ENCODE peak calls at places on chromosome 10, in eight cellular contexts. V, L, H, M, U, D, Y and R are unnamed samples.

GRCh38 chr10:103021897-103022286 is 103.8 kb downstream of the CNNM2 start:
- DNase-seq in M (no peak), H (no peak), U (no peak), Y (no peak), L (no peak), V (no peak), D (no peak), R (peak; percentile 79)

GRCh38 chr10:29324220-29324831 is 35.5 kb downstream of the LYZL1 start:
- DNase-seq in H (peak; percentile 51), M (no peak), U (no peak), Y (no peak), V (no peak), L (no peak), D (no peak), R (no peak)

GRCh38 chr10:45443101-45444009 is 69.3 kb downstream of the ALOX5 start:
- DNase-seq in M (no peak), D (no peak), U (no peak), Y (no peak), V (no peak), H (no peak), L (no peak), R (no peak)

GRCh38 chr10:16581202-16581601 is 59.5 kb upstream of the C1QL3 start:
- DNase-seq in Y (no peak), U (no peak), M (no peak), D (no peak), L (no peak), V (no peak), H (no peak), R (no peak)

GRCh38 chr10:132641966-132642731 is 104.6 kb downstream of the INPP5A start:
- DNase-seq in Y (no peak), V (no peak), L (no peak), D (no peak), U (no peak), H (peak; percentile 28), M (no peak), R (no peak)

GRCh38 chr10:108970016-108970415 is 953.3 kb downstream of the XPNPEP1 start:
- DNase-seq in H (no peak), V (no peak), L (no peak), D (no peak), U (no peak), Y (no peak), M (no peak), R (peak; percentile 7)

GRCh38 chr10:35161906-35162305 is 35.3 kb downstream of the CREM start:
- DNase-seq in M (no peak), H (no peak), D (no peak), Y (no peak), U (no peak), L (no peak), V (no peak), R (no peak)

GRCh38 chr10:74433993-74434392 is 283.0 kb downstream of the ADK start:
- DNase-seq in L (no peak), D (no peak), V (no peak), U (no peak), H (no peak), M (no peak), Y (no peak), R (no peak)

GRCh38 chr10:15715619-15716227 is 4.0 kb downstream of the ITGA8 start:
- DNase-seq in Y (no peak), M (peak; percentile 39), H (no peak), V (no peak), L (no peak), U (no peak), D (no peak), R (peak; percentile 6)

GRCh38 chr10:114839901-114840300 is 18.3 kb downstream of the FHIP2A start:
- DNase-seq in Y (no peak), M (no peak), D (no peak), L (no peak), V (no peak), U (no peak), H (no peak), R (no peak)

GRCh38 chr10:59384761-59385160 is 22.4 kb upstream of the FAM13C start:
- DNase-seq in Y (no peak), D (no peak), H (no peak), M (no peak), V (no peak), U (no peak), L (no peak), R (no peak)

GRCh38 chr10:124694467-124695195 is 49.5 kb downstream of the FAM53B start:
- DNase-seq in M (no peak), U (no peak), Y (no peak), H (no peak), L (no peak), D (no peak), V (no peak), R (no peak)

GRCh38 chr10:76126607-76127190 is 695.3 kb downstream of the LRMDA start:
- DNase-seq in V (no peak), L (no peak), M (no peak), Y (no peak), U (no peak), D (peak; percentile 17), H (no peak), R (peak; percentile 56)

GRCh38 chr10:95384011-95384704 is 93.4 kb upstream of the PDLIM1 start:
- DNase-seq in U (peak; percentile 22), H (no peak), V (no peak), M (no peak), L (no peak), Y (no peak), D (no peak), R (no peak)

GRCh38 chr10:12937527-12937926 is 64.0 kb downstream of the CCDC3 start:
- DNase-seq in V (no peak), L (no peak), M (no peak), D (no peak), U (no peak), H (no peak), Y (no peak), R (no peak)

GRCh38 chr10:123149568-123150228 is 1.8 kb downstream of the HMX2 start:
- DNase-seq in H (no peak), Y (no peak), U (peak; percentile 58), V (no peak), D (no peak), M (peak; percentile 32), L (peak; percentile 41), R (no peak)

GRCh38 chr10:32328499-32328898 is 18.5 kb downstream of the EPC1 start:
- DNase-seq in D (no peak), Y (no peak), U (peak; percentile 25), L (no peak), M (no peak), V (no peak), H (no peak), R (no peak)

GRCh38 chr10:102540023-102540422 is 36.3 kb downstream of the SUFU start:
- DNase-seq in L (no peak), M (no peak), Y (no peak), H (no peak), V (no peak), U (peak; percentile 17), D (no peak), R (no peak)

GRCh38 chr10:51860257-51860656 is 160.9 kb upstream of the CSTF2T start:
- DNase-seq in L (no peak), D (no peak), M (no peak), U (no peak), Y (no peak), H (no peak), V (no peak), R (peak; percentile 36)

GRCh38 chr10:93600861-93601773 is at the start of gene RBP4:
- DNase-seq in M (no peak), H (peak; percentile 41), V (no peak), Y (peak; percentile 35), L (no peak), U (no peak), D (no peak), R (no peak)

GRCh38 chr10:29328988-29329387 is 40.1 kb downstream of the LYZL1 start:
- DNase-seq in U (no peak), H (no peak), L (no peak), Y (no peak), M (no peak), V (no peak), D (no peak), R (no peak)

GRCh38 chr10:32005050-32005449 is 51.2 kb downstream of the KIF5B start:
- DNase-seq in L (peak; percentile 33), D (no peak), M (peak; percentile 41), V (no peak), U (peak; percentile 14), Y (peak; percentile 64), H (no peak), R (peak; percentile 8)

GRCh38 chr10:97259119-97259518 is 33.3 kb downstream of the ARHGAP19 start:
- DNase-seq in L (no peak), U (no peak), M (no peak), V (no peak), D (no peak), Y (no peak), H (no peak), R (no peak)

GRCh38 chr10:12938271-12938670 is 63.2 kb downstream of the CCDC3 start:
- DNase-seq in H (no peak), D (no peak), V (no peak), L (no peak), M (no peak), Y (no peak), U (no peak), R (no peak)

GRCh38 chr10:35409094-35409582 is 72.8 kb downstream of the CCNY start:
- DNase-seq in Y (no peak), H (no peak), V (no peak), U (no peak), D (no peak), M (no peak), L (peak; percentile 22), R (peak; percentile 92)

GRCh38 chr10:47403401-47404318 is 19.6 kb upstream of the ZNF488 start:
- DNase-seq in Y (no peak), D (no peak), H (no peak), L (no peak), V (no peak), M (no peak), U (no peak), R (peak; percentile 20)

GRCh38 chr10:102642553-102643345 is 1.5 kb upstream of the TRIM8 start:
- DNase-seq in U (peak; percentile 38), D (no peak), V (no peak), Y (peak; percentile 55), L (peak; percentile 49), H (peak; percentile 79), M (peak; percentile 29), R (no peak)

GRCh38 chr10:77163670-77164348 is 473.8 kb downstream of the KCNMA1 start:
- DNase-seq in U (no peak), L (no peak), Y (no peak), D (no peak), V (no peak), M (peak; percentile 15), H (no peak), R (peak; percentile 65)

GRCh38 chr10:76071638-76072317 is 640.4 kb downstream of the LRMDA start:
- DNase-seq in Y (no peak), M (no peak), H (no peak), L (no peak), V (no peak), D (no peak), U (no peak), R (no peak)

GRCh38 chr10:129772472-129773358 is 191.4 kb downstream of the EBF3 start:
- DNase-seq in V (no peak), Y (no peak), L (no peak), H (no peak), D (no peak), M (no peak), U (no peak), R (no peak)

GRCh38 chr10:112981553-112981952 is 31.5 kb downstream of the TCF7L2 start:
- DNase-seq in D (no peak), H (no peak), M (no peak), L (no peak), Y (no peak), V (no peak), U (peak; percentile 47), R (peak; percentile 74)